ENCODE peak calls at places on chromosomes 2 and 18, in eight cellular contexts. A is Peyer's patch, I is cardiac muscle cell, D is Right ventricle myocardium superior, H is neuronal stem cell, N is activated T-cell treated with anti-CD3 and anti-CD28 coated beads for 4 hours, E is M059J, P is HT1080. Y is an unnamed sample.

GRCh38 chr2:227817940-227818568 is 4.4 kb downstream of the CCL20 start:
- DNase-seq in A (peak), I (peak), D (peak), H (no peak), N (peak), E (peak), P (peak), Y (peak)

GRCh38 chr2:27407798-27408491 is 1.4 kb downstream of the PPM1G start:
- DNase-seq in A (no peak), I (peak), D (no peak), H (peak), N (no peak), E (peak), P (peak), Y (peak)

GRCh38 chr2:132390076-132390475 is 26.5 kb upstream of the GPR39 start:
- DNase-seq in A (no peak), I (no peak), D (no peak), H (no peak), N (no peak), E (no peak), P (no peak), Y (no peak)

GRCh38 chr18:57743008-57743407 is 60.1 kb downstream of the ATP8B1 start:
- DNase-seq in A (no peak), I (no peak), D (no peak), H (no peak), N (no peak), E (peak), P (peak), Y (no peak)

GRCh38 chr18:48914581-48915251 is 36.0 kb downstream of the SMAD7 start:
- DNase-seq in A (peak), I (peak), D (no peak), H (no peak), N (no peak), E (no peak), P (no peak), Y (no peak)

GRCh38 chr2:131056204-131056975 is 36.9 kb downstream of the FAM168B start:
- DNase-seq in A (peak), I (no peak), D (no peak), H (no peak), N (no peak), E (no peak), P (no peak), Y (no peak)

GRCh38 chr2:11996618-11997017 is 250.2 kb downstream of the LPIN1 start:
- DNase-seq in A (no peak), I (no peak), D (no peak), H (no peak), N (no peak), E (peak), P (peak), Y (no peak)

GRCh38 chr2:158202151-158202778 is 100.6 kb downstream of the UPP2 start:
- DNase-seq in A (no peak), I (no peak), D (no peak), H (no peak), N (no peak), E (no peak), P (peak), Y (no peak)

GRCh38 chr2:163155279-163155883 is 316.8 kb upstream of the KCNH7 start:
- DNase-seq in A (no peak), I (peak), D (no peak), H (peak), N (no peak), E (peak), P (peak), Y (peak)

GRCh38 chr2:174952607-174953006 is 52.6 kb downstream of the CHN1 start:
- DNase-seq in A (no peak), I (no peak), D (no peak), H (no peak), N (no peak), E (no peak), P (peak), Y (no peak)

Y was measured in NCI-H460.